ENCODE peak calls at places on chromosomes 5 and 9, in eight cellular contexts. Q is small intestine, Z is GM23338, O is ovary, J is upper lobe of left lung, P is lung, W is body of pancreas, D is upper lobe of right lung. C is an unnamed sample. For H3K36me3, the result is how much of the 10 kb centered on the place peaks cover.

GRCh38 chr9:93305497-93306020 is 121.6 kb downstream of the WNK2 start:
- DNase-seq in O (no peak), D (no peak), J (peak), Z (no peak), Q (no peak), W (peak), P (no peak), C (peak)

GRCh38 chr5:6545770-6546690 is 86.8 kb downstream of the NSUN2 start:
- DNase-seq in D (no peak), Z (no peak), O (no peak), Q (no peak), P (no peak), W (no peak), J (no peak), C (no peak)

GRCh38 chr9:113274474-113275146 is 762 bp downstream of the CDC26 start:
- DNase-seq in J (no peak), D (no peak), P (no peak), O (no peak), Q (peak), Z (peak), W (peak), C (peak)

GRCh38 chr5:138696501-138696900 is 56.7 kb upstream of the CTNNA1 start:
- DNase-seq in Q (no peak), P (no peak), J (no peak), Z (no peak), W (no peak), O (no peak), D (no peak), C (no peak)

GRCh38 chr5:110413856-110414255 is 312.6 kb downstream of the TMEM232 start:
- DNase-seq in D (no peak), Q (no peak), O (no peak), W (no peak), J (no peak), Z (no peak), P (no peak), C (no peak)

GRCh38 chr5:181153814-181154213 is 6.4 kb downstream of the OR2V2 start:
- DNase-seq in Q (no peak), O (no peak), W (no peak), J (no peak), D (no peak), Z (no peak), P (no peak), C (no peak)

GRCh38 chr5:98341038-98341710 is 432.3 kb upstream of the RGMB start:
- DNase-seq in Q (peak), D (no peak), Z (no peak), J (no peak), P (no peak), O (no peak), W (peak), C (no peak)

GRCh38 chr9:91360551-91361293 is 996 bp downstream of the AUH start:
- DNase-seq in D (no peak), Q (peak), P (no peak), J (no peak), O (no peak), Z (peak), W (no peak), C (peak)

GRCh38 chr5:36570268-36570667 is 36.1 kb upstream of the SLC1A3 start:
- DNase-seq in O (peak), D (no peak), J (no peak), P (no peak), Z (no peak), Q (no peak), W (no peak), C (no peak)

GRCh38 chr5:143142596-143143435 is 260.7 kb downstream of the NR3C1 start:
- DNase-seq in W (no peak), J (no peak), P (no peak), O (peak), Z (no peak), D (no peak), Q (no peak), C (no peak)

GRCh38 chr5:94326579-94326978 is 291.8 kb downstream of the KIAA0825 start:
- DNase-seq in Z (no peak), O (no peak), Q (no peak), W (no peak), J (no peak), D (no peak), P (no peak), C (no peak)

GRCh38 chr5:180618830-180619562 is 27.7 kb upstream of the SCGB3A1 start:
- DNase-seq in O (no peak), D (no peak), Z (peak), P (no peak), W (no peak), Q (peak), J (no peak), C (peak)

GRCh38 chr9:136131629-136132499 is 13.2 kb upstream of the TMEM250 start:
- DNase-seq in D (no peak), J (no peak), Q (no peak), O (no peak), P (no peak), Z (no peak), W (no peak), C (no peak)

GRCh38 chr5:141430332-141431113 is at the start of gene PCDHGA12:
- DNase-seq in J (no peak), D (no peak), W (peak), O (no peak), Q (peak), P (no peak), Z (peak), C (no peak)

GRCh38 chr5:157449011-157449723 is 10.8 kb upstream of the NIPAL4 start:
- DNase-seq in J (no peak), Z (no peak), D (no peak), P (no peak), Q (no peak), O (no peak), W (no peak), C (no peak)

GRCh38 chr9:131575121-131575640 is 29.9 kb downstream of the PRRT1B start:
- DNase-seq in Z (no peak), J (no peak), W (no peak), P (no peak), Q (no peak), O (no peak), D (no peak), C (no peak)

GRCh38 chr9:131575946-131576853 is 30.9 kb downstream of the PRRT1B start:
- DNase-seq in J (no peak), D (no peak), W (no peak), P (no peak), Z (no peak), Q (no peak), O (no peak), C (no peak)

GRCh38 chr9:131578778-131579504 is 33.6 kb downstream of the PRRT1B start:
- DNase-seq in Q (no peak), D (no peak), O (no peak), W (no peak), J (no peak), Z (no peak), P (no peak), C (no peak)

GRCh38 chr9:131578016-131578415 is 32.7 kb downstream of the PRRT1B start:
- DNase-seq in J (no peak), D (no peak), O (peak), Z (no peak), Q (no peak), P (no peak), W (peak), C (no peak)

GRCh38 chr9:131577005-131578000 is 32.0 kb downstream of the PRRT1B start:
- DNase-seq in W (no peak), J (no peak), P (no peak), D (no peak), O (peak), Q (no peak), Z (no peak), C (no peak)
- H3K36me3 ChIP-seq in W (under half), J (half or more), P (under half), D (half or more), O (under half), Q (under half), Z (under half), C (under half)

DNA sequence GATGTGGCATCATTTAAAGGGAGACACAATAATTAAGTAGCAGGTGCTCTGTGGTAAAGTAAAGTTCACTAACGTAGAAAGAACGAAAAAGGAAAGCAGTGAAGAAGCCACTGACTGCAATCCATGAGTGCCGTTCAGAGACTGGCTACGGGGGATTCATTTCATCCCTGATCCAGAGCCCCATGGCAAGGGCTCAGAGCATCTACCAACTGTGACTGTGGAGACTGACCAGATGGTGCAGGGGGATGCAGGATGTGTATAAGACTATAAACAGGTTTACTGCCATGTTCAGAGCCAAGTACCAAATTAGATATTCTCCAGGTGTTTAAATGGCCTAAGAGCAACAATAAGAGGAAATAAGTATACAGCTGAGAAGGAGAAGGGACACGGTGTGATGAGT is 47.7 kb downstream of the MARCHF11 start:
- DNase-seq in W (no peak), J (no peak), Z (no peak), Q (no peak), D (no peak), P (no peak), O (no peak), C (no peak)
- H3K4me3 ChIP-seq in W (no peak), J (no peak), Z (no peak), Q (no peak), D (no peak), P (no peak), O (no peak), C (no peak)

GRCh38 chr5:80165430-80165829 is 90.4 kb downstream of the SERINC5 start:
- DNase-seq in J (no peak), D (no peak), Z (no peak), W (no peak), O (no peak), Q (no peak), P (no peak), C (no peak)

GRCh38 chr5:80164799-80165198 is 91.0 kb downstream of the SERINC5 start:
- DNase-seq in O (no peak), D (no peak), Q (no peak), Z (no peak), W (no peak), P (no peak), J (no peak), C (no peak)

GRCh38 chr5:80160242-80160641 is 95.6 kb downstream of the SERINC5 start:
- DNase-seq in Z (no peak), O (no peak), Q (no peak), P (no peak), D (no peak), J (no peak), W (no peak), C (no peak)

GRCh38 chr5:80159133-80159815 is 96.6 kb downstream of the SERINC5 start:
- DNase-seq in J (no peak), W (no peak), D (no peak), Q (no peak), O (no peak), P (no peak), Z (no peak), C (no peak)

GRCh38 chr5:80161165-80161564 is 94.7 kb downstream of the SERINC5 start:
- DNase-seq in P (no peak), J (no peak), O (no peak), Q (no peak), Z (no peak), W (no peak), D (no peak), C (no peak)
- H3K36me3 ChIP-seq in P (under half), J (under half), O (under half), Q (under half), Z (under half), W (under half), D (under half), C (under half)

DNA sequence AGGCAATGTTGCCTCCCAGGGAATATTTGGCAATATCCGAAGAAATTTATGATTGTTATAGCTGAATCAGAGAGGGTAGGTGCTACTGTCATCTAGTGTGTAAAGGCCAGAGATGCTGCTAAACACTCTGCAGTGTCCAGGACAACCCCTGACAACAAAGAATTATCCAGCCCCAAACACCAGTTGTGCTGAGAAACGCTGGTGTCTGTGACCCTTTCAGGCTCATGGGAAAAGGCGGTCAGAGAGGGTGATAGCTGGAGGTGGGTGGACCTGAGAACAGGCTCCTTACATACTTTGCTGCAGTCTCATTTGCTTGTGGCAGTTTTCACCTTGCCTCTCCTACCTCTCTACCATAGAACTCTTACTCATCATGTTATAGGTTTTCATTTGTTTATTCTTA is 295.3 kb upstream of the DMRT1 start:
- DNase-seq in Z (no peak), J (no peak), D (no peak), Q (no peak), W (no peak), O (no peak), P (no peak), C (no peak)
- H3K4me3 ChIP-seq in Z (no peak), J (no peak), D (no peak), Q (no peak), W (no peak), O (no peak), P (no peak), C (no peak)